ENCODE peak calls at places on chromosomes 6 and 20, in four cellular contexts. H, T, N and V are unnamed samples.

GRCh38 chr20:60857708-60858107 is 394.4 kb upstream of the CDH4 start:
- DNase-seq in H (no peak), T (no peak), N (no peak), V (no peak)

GRCh38 chr20:41180599-41181333 is 43.4 kb downstream of the PLCG1 start:
- DNase-seq in H (peak), T (no peak), N (peak), V (no peak)

GRCh38 chr20:37615507-37616425 is 78.1 kb upstream of the CTNNBL1 start:
- DNase-seq in H (peak), T (peak), N (peak), V (peak)

GRCh38 chr6:111642463-111643158 is 36.9 kb upstream of the TRAF3IP2 start:
- DNase-seq in H (peak), T (peak), N (peak), V (peak)

GRCh38 chr6:142913511-142914047 is 31.4 kb downstream of the HIVEP2 start:
- DNase-seq in H (no peak), T (no peak), N (no peak), V (no peak)

GRCh38 chr20:58981564-58982364 is 708 bp downstream of the NELFCD start:
- DNase-seq in H (peak), T (peak), N (peak), V (no peak)

GRCh38 chr20:63706852-63707557 is 771 bp downstream of the ARFRP1 start:
- DNase-seq in H (peak), T (peak), N (peak), V (no peak)

GRCh38 chr6:92024071-92024470 is 1395.3 kb downstream of the EPHA7 start:
- DNase-seq in H (no peak), T (no peak), N (no peak), V (no peak)

GRCh38 chr6:122154912-122155516 is 244.4 kb upstream of the HSF2 start:
- DNase-seq in H (no peak), T (no peak), N (no peak), V (no peak)

GRCh38 chr6:47438481-47439347 is 38.9 kb upstream of the CD2AP start:
- DNase-seq in H (no peak), T (no peak), N (no peak), V (no peak)

GRCh38 chr20:38635721-38636285 is 34.2 kb downstream of the ARHGAP40 start:
- DNase-seq in H (no peak), T (peak), N (no peak), V (no peak)

GRCh38 chr6:16854986-16855385 is 93.7 kb upstream of the ATXN1 start:
- DNase-seq in H (no peak), T (no peak), N (no peak), V (no peak)

GRCh38 chr6:155103816-155104366 is 108.8 kb downstream of the TIAM2 start:
- DNase-seq in H (no peak), T (no peak), N (no peak), V (no peak)

GRCh38 chr20:25014816-25015215 is 22.3 kb upstream of the APMAP start:
- DNase-seq in H (no peak), T (no peak), N (no peak), V (no peak)

GRCh38 chr20:37850724-37851123 is 52.2 kb upstream of the VSTM2L start:
- DNase-seq in H (no peak), T (peak), N (no peak), V (no peak)

GRCh38 chr6:112663705-112664104 is 316.6 kb downstream of the RFPL4B start:
- DNase-seq in H (no peak), T (no peak), N (no peak), V (no peak)

GRCh38 chr6:24650365-24650764 is 4.4 kb upstream of the KIAA0319 start:
- DNase-seq in H (no peak), T (no peak), N (no peak), V (no peak)

GRCh38 chr20:1995531-1996310 is 1.9 kb upstream of the PDYN start:
- DNase-seq in H (no peak), T (no peak), N (no peak), V (no peak)

GRCh38 chr20:59173938-59174496 is 10.4 kb downstream of the ZNF831 start:
- DNase-seq in H (no peak), T (no peak), N (no peak), V (no peak)

GRCh38 chr6:39225946-39226437 is 3.3 kb downstream of the KCNK5 start:
- DNase-seq in H (no peak), T (peak), N (no peak), V (no peak)

GRCh38 chr6:99521557-99522286 is 6.5 kb upstream of the USP45 start:
- DNase-seq in H (peak), T (peak), N (no peak), V (no peak)

GRCh38 chr6:74731921-74732320 is 473.9 kb downstream of the COL12A1 start:
- DNase-seq in H (no peak), T (no peak), N (no peak), V (no peak)

GRCh38 chr20:29873946-29874345 is 1383.5 kb upstream of the DEFB115 start:
- DNase-seq in H (no peak), T (peak), N (peak), V (no peak)

GRCh38 chr6:148455225-148455624 is 112.6 kb downstream of the SASH1 start:
- DNase-seq in H (no peak), T (no peak), N (no peak), V (no peak)

GRCh38 chr6:170298688-170299087 is 7.8 kb upstream of the DLL1 start:
- DNase-seq in H (no peak), T (no peak), N (no peak), V (no peak)

GRCh38 chr20:63454729-63455567 is 17.5 kb downstream of the KCNQ2 start:
- DNase-seq in H (no peak), T (no peak), N (no peak), V (no peak)

GRCh38 chr6:22227824-22228610 is 68.8 kb downstream of the PRL start:
- DNase-seq in H (no peak), T (no peak), N (no peak), V (no peak)

GRCh38 chr6:111668410-111668809 is 62.7 kb upstream of the TRAF3IP2 start:
- DNase-seq in H (no peak), T (no peak), N (no peak), V (no peak)

GRCh38 chr6:63352587-63353281 is 33.0 kb upstream of the LGSN start:
- DNase-seq in H (peak), T (no peak), N (no peak), V (peak)

GRCh38 chr6:99434702-99435530 is 9.8 kb upstream of the PNISR start:
- DNase-seq in H (peak), T (peak), N (no peak), V (peak)

GRCh38 chr20:10671850-10672578 is 1.8 kb downstream of the JAG1 start:
- DNase-seq in H (no peak), T (peak), N (peak), V (no peak)

GRCh38 chr6:125868996-125869395 is 78.2 kb downstream of the NCOA7 start:
- DNase-seq in H (no peak), T (peak), N (no peak), V (no peak)

GRCh38 chr6:125867483-125867935 is 76.7 kb downstream of the NCOA7 start:
- DNase-seq in H (peak), T (no peak), N (peak), V (peak)

GRCh38 chr6:125868252-125868651 is 77.5 kb downstream of the NCOA7 start:
- DNase-seq in H (no peak), T (no peak), N (no peak), V (no peak)

GRCh38 chr6:125871365-125871764 is 80.6 kb downstream of the NCOA7 start:
- DNase-seq in H (no peak), T (no peak), N (no peak), V (no peak)

GRCh38 chr6:125869427-125869826 is 78.7 kb downstream of the NCOA7 start:
- DNase-seq in H (no peak), T (peak), N (no peak), V (no peak)
- TF ChIP-seq FOSL1 in H (no peak), T (no peak), N (no peak), V (no peak)

DNA sequence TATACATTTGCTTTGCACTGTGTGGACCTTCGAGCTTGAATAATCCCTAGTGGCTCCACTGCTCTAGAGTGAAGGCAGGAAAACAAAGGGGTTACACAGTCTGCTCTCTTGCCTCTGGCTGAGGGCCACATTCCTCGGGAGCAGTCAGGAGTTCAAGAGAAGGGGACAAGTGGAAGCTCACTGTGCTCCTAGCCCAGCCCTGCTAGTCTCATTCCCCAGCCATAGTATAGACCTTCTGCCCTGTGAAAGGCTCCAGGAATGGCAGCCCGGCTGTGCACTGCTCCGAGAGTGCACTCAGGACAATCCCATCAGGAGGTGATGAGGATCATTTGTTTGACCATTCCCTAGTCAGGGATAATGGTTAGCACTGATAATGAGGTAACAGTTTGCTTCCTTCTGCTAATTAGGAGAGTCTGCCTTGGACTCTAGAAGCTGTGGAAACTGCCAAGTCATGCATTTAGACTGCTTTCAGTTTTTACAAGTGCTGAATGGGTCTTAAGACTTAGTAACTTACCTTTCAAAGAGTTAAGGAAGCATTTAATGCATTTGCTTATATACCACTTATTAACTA is 8.5 kb downstream of the IYD start:
- DNase-seq in H (peak), T (peak), N (no peak), V (no peak)
- TF ChIP-seq FOSL1 in H (no peak), T (no peak), N (no peak), V (no peak)

DNA sequence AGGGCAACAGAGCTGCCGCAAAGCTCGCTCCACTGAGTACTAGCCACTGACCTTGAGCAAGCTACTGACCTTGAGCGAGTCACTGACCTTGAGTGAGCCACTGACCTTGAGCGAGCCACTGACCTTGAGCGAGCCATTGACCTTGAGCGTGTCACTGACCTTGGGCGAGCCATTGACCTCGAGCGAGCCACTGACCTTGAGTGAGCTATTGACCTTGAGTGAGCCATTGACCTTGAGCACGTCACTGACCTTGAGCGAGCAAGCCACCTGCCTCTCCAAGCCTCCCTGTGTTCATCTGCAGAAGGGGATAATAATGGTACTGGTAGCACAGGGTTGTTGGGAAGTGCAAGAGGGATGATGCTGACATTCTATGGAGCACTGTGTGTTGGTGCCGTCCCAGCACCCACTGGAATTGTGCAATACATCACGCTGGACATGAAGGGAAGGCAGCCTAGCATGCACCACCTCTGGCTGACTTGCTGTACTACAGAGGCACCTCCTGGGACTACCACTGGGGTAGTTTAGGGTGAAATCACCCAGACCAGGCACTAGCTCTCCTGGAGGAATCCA is 60.2 kb downstream of the CTCFL start:
- DNase-seq in H (peak), T (peak), N (no peak), V (peak)
- TF ChIP-seq FOSL1 in H (no peak), T (no peak), N (no peak), V (no peak)

GRCh38 chr6:36783603-36784378 is 55.5 kb downstream of the CPNE5 start:
- DNase-seq in H (no peak), T (no peak), N (no peak), V (no peak)
- TF ChIP-seq FOSL1 in H (no peak), T (no peak), N (no peak), V (no peak)

DNA sequence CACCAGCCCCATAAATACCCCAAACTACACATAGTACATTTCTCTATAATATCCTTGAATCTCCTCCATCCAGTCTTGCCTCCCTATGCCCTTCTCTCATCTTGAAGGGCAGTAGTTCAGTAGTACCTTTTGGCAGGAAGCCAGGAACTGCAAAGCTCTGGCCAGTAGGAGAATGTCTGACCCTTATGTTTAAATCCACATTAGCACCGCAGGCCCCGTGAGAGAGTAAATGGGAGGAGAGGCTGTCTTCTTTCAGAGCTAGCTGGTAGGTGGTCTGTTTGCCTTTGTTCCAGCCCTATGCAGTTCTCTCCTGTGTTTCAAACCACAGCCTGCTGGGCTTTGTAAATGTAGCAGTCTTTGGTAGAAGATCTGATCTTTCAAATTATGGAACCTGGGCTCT is 690.7 kb downstream of the DOK5 start:
- DNase-seq in H (no peak), T (peak), N (peak), V (no peak)
- TF ChIP-seq FOSL1 in H (no peak), T (no peak), N (no peak), V (no peak)

DNA sequence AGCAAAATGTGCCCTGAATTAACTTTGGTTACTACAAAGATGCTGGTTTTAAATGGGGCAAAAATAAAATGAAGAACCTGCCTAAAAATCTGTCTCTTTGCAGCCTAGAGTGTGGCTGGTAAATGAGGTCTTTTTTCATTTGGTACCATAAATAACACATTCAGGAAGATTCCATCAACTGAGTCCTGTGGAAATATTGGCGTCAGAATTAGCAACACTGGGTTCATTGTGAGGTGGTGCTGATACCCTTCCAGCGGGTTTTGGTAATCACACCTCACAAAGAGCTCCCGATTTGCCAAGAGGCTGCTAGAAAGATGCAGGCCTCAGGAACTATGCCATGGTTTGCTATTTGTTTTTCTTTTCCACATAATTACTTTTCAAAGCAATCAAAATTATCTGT is 55.3 kb downstream of the FAM50B start:
- DNase-seq in H (no peak), T (no peak), N (no peak), V (no peak)
- TF ChIP-seq FOSL1 in H (no peak), T (no peak), N (no peak), V (no peak)

GRCh38 chr6:26122402-26122792 is 35.2 kb downstream of the HFE start:
- DNase-seq in H (peak), T (peak), N (peak), V (no peak)
- TF ChIP-seq FOSL1 in H (no peak), T (peak), N (no peak), V (no peak)

GRCh38 chr6:6749791-6750434 is 161.4 kb downstream of the LY86 start:
- DNase-seq in H (peak), T (peak), N (peak), V (peak)

GRCh38 chr6:6752129-6752528 is 163.6 kb downstream of the LY86 start:
- DNase-seq in H (no peak), T (no peak), N (no peak), V (no peak)

GRCh38 chr6:6753301-6753700 is 164.8 kb downstream of the LY86 start:
- DNase-seq in H (no peak), T (no peak), N (no peak), V (no peak)

GRCh38 chr6:6751197-6751596 is 162.7 kb downstream of the LY86 start:
- DNase-seq in H (no peak), T (no peak), N (no peak), V (no peak)

GRCh38 chr6:6751615-6752014 is 163.1 kb downstream of the LY86 start:
- DNase-seq in H (no peak), T (peak), N (no peak), V (peak)
- TF ChIP-seq FOSL1 in H (no peak), T (no peak), N (no peak), V (no peak)